ENCODE peak calls at places on chromosomes 4 and X, in five cellular contexts. O is AG04450, R is nephron progenitor cell, E is lung, T is right lobe of liver. F is an unnamed sample.

GRCh38 chr4:68572653-68573052 is 3.5 kb downstream of the UGT2B17 start:
- DNase-seq in O (no peak), R (no peak), E (no peak), T (no peak), F (no peak)

GRCh38 chr4:141826260-141826659 is 189.9 kb downstream of the IL15 start:
- DNase-seq in O (peak), R (no peak), E (no peak), T (no peak), F (no peak)

GRCh38 chrX:3268804-3269203 is 77.6 kb downstream of the MXRA5 start:
- DNase-seq in O (no peak), R (no peak), E (no peak), T (no peak), F (no peak)

GRCh38 chr4:14783011-14783877 is 219.0 kb upstream of the CPEB2 start:
- DNase-seq in O (no peak), R (no peak), E (no peak), T (no peak), F (no peak)

GRCh38 chr4:8320386-8320750 is 50.8 kb downstream of the HTRA3 start:
- DNase-seq in O (no peak), R (no peak), E (no peak), T (no peak), F (no peak)

GRCh38 chr4:30722092-30722915 is 2.1 kb downstream of the PCDH7 start:
- DNase-seq in O (no peak), R (peak), E (no peak), T (no peak), F (peak)

GRCh38 chrX:19990519-19991349 is at the start of gene BCLAF3:
- DNase-seq in O (peak), R (peak), E (peak), T (peak), F (no peak)

GRCh38 chr4:162347492-162348213 is 183.9 kb upstream of the FSTL5 start:
- DNase-seq in O (no peak), R (no peak), E (no peak), T (no peak), F (no peak)

GRCh38 chr4:60805500-60806313 is 394.4 kb upstream of the ADGRL3 start:
- DNase-seq in O (no peak), R (peak), E (no peak), T (no peak), F (no peak)

DNA sequence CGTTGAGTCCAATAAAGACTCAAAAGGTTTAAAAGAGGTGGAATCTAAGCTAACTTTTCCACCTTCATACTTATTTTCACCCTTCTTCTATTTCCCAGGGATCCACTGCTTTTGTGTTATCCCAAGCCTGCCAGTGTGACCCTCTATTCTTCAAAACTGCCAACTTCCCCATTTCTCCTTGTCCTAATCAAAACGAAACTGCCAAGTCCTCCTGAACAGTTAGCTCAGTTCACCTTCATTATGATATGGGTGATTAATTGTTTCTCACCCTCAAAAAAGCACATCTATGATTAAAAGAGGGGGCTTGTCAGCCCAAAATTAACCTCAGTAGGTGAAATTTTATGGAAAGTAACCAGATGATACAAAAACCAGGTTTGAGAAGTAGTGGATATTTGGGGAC is 108.4 kb downstream of the GUCY2F start:
- DNase-seq in O (no peak), R (no peak), E (no peak), T (no peak), F (no peak)
- TF ChIP-seq CTCF in O (no peak), R (no peak), E (no peak), T (no peak), F (no peak)

GRCh38 chrX:119505945-119506344 is 37.7 kb downstream of the SLC25A5 start:
- DNase-seq in O (no peak), R (no peak), E (no peak), T (no peak), F (no peak)

GRCh38 chrX:119501511-119502148 is 33.4 kb downstream of the SLC25A5 start:
- DNase-seq in O (no peak), R (no peak), E (no peak), T (no peak), F (peak)

GRCh38 chrX:119503484-119503861 is 35.2 kb downstream of the SLC25A5 start:
- DNase-seq in O (no peak), R (no peak), E (peak), T (peak), F (peak)

GRCh38 chrX:119500061-119500800 is 32.0 kb downstream of the SLC25A5 start:
- DNase-seq in O (no peak), R (no peak), E (no peak), T (no peak), F (peak)

DNA sequence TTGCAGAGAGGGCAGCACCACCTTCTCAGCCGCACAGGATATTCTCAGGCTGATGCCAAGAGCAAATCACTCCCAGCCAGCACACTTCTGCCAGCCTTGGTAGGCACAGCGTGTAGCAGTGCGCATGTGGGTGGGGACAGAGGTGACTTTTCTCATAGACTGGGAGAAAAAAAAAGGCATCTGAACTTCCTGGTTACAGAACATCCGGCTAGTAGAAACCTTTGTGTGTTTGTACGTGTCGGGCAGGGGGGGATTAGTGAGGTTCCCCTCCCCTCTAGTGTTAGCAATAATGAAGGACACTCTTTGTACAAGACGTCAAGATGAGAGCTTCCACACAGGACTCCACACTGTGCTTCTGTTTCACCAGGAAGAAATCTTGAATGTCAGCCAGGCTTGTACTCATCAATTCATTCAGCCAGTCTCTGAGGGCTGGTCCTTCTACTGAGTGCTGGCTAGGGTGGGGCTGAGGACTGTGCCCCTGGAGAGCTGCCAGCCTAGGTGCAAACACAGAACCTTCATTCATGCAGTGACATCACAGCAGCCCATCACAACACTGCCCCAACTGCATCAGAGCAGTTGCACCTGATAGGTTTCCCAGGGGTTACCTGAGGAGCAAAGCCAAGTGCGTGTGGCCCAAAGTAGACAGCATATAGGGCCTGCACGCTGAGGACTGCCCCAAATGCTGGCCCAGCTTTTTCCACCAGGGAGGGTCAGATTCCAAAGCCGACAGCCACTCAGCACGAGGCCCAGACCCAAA is 34.7 kb downstream of the SLC25A5 start:
- DNase-seq in O (no peak), R (no peak), E (peak), T (no peak), F (peak)
- TF ChIP-seq CTCF in O (no peak), R (no peak), E (no peak), T (no peak), F (peak)

GRCh38 chr4:121462660-121463261 is 81.9 kb upstream of the QRFPR start:
- DNase-seq in O (peak), R (peak), E (peak), T (no peak), F (no peak)
- TF ChIP-seq CTCF in O (peak), R (peak), E (peak), T (peak), F (peak)

DNA sequence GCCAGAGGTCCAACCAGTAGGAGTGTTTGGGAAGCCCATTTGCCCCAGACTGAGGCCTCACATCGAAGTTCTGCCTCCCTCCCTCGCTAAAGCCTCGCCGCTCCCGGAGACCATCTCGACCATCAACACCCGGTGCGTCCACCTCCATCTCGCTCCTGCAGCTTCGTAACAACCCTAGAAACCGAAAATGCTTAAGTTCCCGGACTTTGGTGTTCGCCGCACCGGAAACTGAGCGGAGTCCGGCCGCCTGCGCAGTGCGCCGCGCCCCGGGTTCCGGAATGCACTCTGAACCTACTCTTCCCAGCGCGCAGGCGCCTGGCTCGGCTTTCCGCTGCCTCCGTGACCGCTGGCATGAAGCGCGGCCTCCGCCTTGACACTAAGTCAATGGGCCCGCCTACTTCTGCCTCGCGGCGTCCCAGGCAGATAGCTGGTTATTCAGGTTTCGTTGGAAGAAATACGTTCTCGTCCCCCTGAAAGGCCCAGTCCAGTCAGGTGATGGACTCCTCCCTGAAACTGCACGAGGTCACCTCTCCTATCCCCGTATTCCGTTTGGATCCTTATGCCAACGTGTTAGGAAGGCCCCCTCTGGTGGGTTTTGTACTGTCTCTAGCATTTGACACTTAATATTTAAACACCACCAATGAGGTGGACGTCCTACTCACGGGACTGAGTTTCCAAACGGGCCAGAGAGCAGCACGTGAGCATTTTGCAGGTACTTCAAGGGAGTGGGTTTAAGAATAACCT is 21.4 kb downstream of the FABP2 start:
- DNase-seq in O (peak), R (peak), E (peak), T (peak), F (peak)
- TF ChIP-seq CTCF in O (peak), R (no peak), E (no peak), T (peak), F (peak)